ENCODE peak calls at places on chromosome 13, in five cellular contexts. Y is NT2/D1, Z is GM12878, J is H1, L is HepG2. A is an unnamed sample.

GRCh38 chr13:49098771-49099512 is 121.2 kb upstream of the MLNR start:
- DNase-seq in Y (no peak), Z (no peak), J (no peak), L (no peak), A (no peak)

GRCh38 chr13:67052550-67053237 is 177.4 kb downstream of the PCDH9 start:
- DNase-seq in Y (no peak), Z (no peak), J (no peak), L (no peak), A (no peak)

GRCh38 chr13:113794086-113794485 is 35.1 kb downstream of the TMEM255B start:
- DNase-seq in Y (no peak), Z (no peak), J (no peak), L (no peak), A (no peak)

GRCh38 chr13:44306401-44307192 is 67.0 kb upstream of the SERP2 start:
- DNase-seq in Y (peak; percentile 28), Z (no peak), J (no peak), L (no peak), A (no peak)

GRCh38 chr13:50850445-50850844 is 7.0 kb upstream of the DLEU7 start:
- DNase-seq in Y (no peak), Z (no peak), J (no peak), L (no peak), A (no peak)

GRCh38 chr13:30463820-30464495 is 1.8 kb downstream of the HMGB1 start:
- DNase-seq in Y (no peak), Z (no peak), J (no peak), L (peak; percentile 70), A (no peak)

GRCh38 chr13:44620057-44620456 is 43.9 kb upstream of the TSC22D1 start:
- DNase-seq in Y (no peak), Z (no peak), J (no peak), L (no peak), A (no peak)

GRCh38 chr13:65744761-65745160 is 1485.4 kb downstream of the PCDH9 start:
- DNase-seq in Y (no peak), Z (no peak), J (no peak), L (no peak), A (no peak)

GRCh38 chr13:98180092-98180491 is 3.0 kb upstream of the RNF113B start:
- DNase-seq in Y (no peak), Z (no peak), J (no peak), L (no peak), A (no peak)

GRCh38 chr13:37642201-37642600 is 43.6 kb upstream of the POSTN start:
- DNase-seq in Y (no peak), Z (no peak), J (no peak), L (no peak), A (no peak)

GRCh38 chr13:96214804-96215445 is 125.0 kb downstream of the HS6ST3 start:
- DNase-seq in Y (no peak), Z (no peak), J (no peak), L (no peak), A (no peak)

GRCh38 chr13:106617561-106617960 is 49.6 kb upstream of the ARGLU1 start:
- DNase-seq in Y (peak; percentile 87), Z (no peak), J (peak; percentile 21), L (no peak), A (no peak)

GRCh38 chr13:64725492-64725891 is 2504.6 kb downstream of the PCDH9 start:
- DNase-seq in Y (no peak), Z (no peak), J (no peak), L (peak; percentile 3), A (no peak)

GRCh38 chr13:114019367-114019766 is 45.5 kb upstream of the C13orf46 start:
- DNase-seq in Y (peak; percentile 27), Z (no peak), J (no peak), L (no peak), A (peak; percentile 71)

GRCh38 chr13:111864566-111864965 is 202.4 kb upstream of the SOX1 start:
- DNase-seq in Y (no peak), Z (no peak), J (no peak), L (no peak), A (no peak)

GRCh38 chr13:24228852-24229458 is 68.4 kb downstream of the SPATA13 start:
- DNase-seq in Y (peak; percentile 40), Z (no peak), J (no peak), L (peak; percentile 65), A (peak; percentile 26)

GRCh38 chr13:68261105-68261504 is 1031.0 kb upstream of the PCDH9 start:
- DNase-seq in Y (peak; percentile 5), Z (no peak), J (peak; percentile 2), L (peak; percentile 1), A (peak; percentile 45)

GRCh38 chr13:43388282-43389034 is 365.1 kb downstream of the DNAJC15 start:
- DNase-seq in Y (no peak), Z (no peak), J (no peak), L (no peak), A (no peak)

GRCh38 chr13:35994131-35994966 is 136.8 kb downstream of the DCLK1 start:
- DNase-seq in Y (no peak), Z (no peak), J (no peak), L (no peak), A (no peak)

GRCh38 chr13:35499131-35500051 is 22.9 kb upstream of the MAB21L1 start:
- DNase-seq in Y (no peak), Z (no peak), J (no peak), L (no peak), A (peak; percentile 15)

GRCh38 chr13:40922437-40923040 is 96.6 kb downstream of the ELF1 start:
- DNase-seq in Y (no peak), Z (no peak), J (no peak), L (peak; percentile 10), A (peak; percentile 8)

GRCh38 chr13:44474122-44474910 is 100.7 kb downstream of the SERP2 start:
- DNase-seq in Y (no peak), Z (no peak), J (no peak), L (peak; percentile 3), A (peak; percentile 10)

GRCh38 chr13:40344270-40345148 is 321.9 kb downstream of the FOXO1 start:
- DNase-seq in Y (no peak), Z (peak; percentile 7), J (no peak), L (peak; percentile 43), A (no peak)

GRCh38 chr13:45167611-45168554 is 33.0 kb downstream of the KCTD4 start:
- DNase-seq in Y (no peak), Z (no peak), J (no peak), L (no peak), A (no peak)

GRCh38 chr13:59494560-59494970 is 669.2 kb downstream of the DIAPH3 start:
- DNase-seq in Y (no peak), Z (no peak), J (no peak), L (no peak), A (no peak)

GRCh38 chr13:43232866-43233265 is 209.5 kb downstream of the DNAJC15 start:
- DNase-seq in Y (no peak), Z (no peak), J (no peak), L (no peak), A (no peak)

GRCh38 chr13:107586216-107586615 is 629.1 kb downstream of the LIG4 start:
- DNase-seq in Y (no peak), Z (no peak), J (no peak), L (no peak), A (no peak)

GRCh38 chr13:80215368-80215767 is 125.6 kb downstream of the SPRY2 start:
- DNase-seq in Y (no peak), Z (no peak), J (no peak), L (no peak), A (no peak)

GRCh38 chr13:35475960-35476943 is at the start of gene MAB21L1:
- DNase-seq in Y (no peak), Z (no peak), J (no peak), L (no peak), A (peak; percentile 69)

GRCh38 chr13:27770809-27771208 is 21.5 kb upstream of the GSX1 start:
- DNase-seq in Y (no peak), Z (no peak), J (no peak), L (peak; percentile 42), A (peak; percentile 43)

GRCh38 chr13:70568571-70568970 is 460.3 kb upstream of the KLHL1 start:
- DNase-seq in Y (peak; percentile 5), Z (peak; percentile 5), J (no peak), L (peak; percentile 25), A (peak; percentile 64)

GRCh38 chr13:74243637-74244526 is 109.7 kb upstream of the KLF12 start:
- DNase-seq in Y (no peak), Z (no peak), J (no peak), L (no peak), A (no peak)
- TF ChIP-seq SUZ12 in Y (no peak), Z (no peak), J (no peak), L (no peak), A (no peak)

GRCh38 chr13:73698859-73699258 is 435.3 kb downstream of the KLF12 start:
- DNase-seq in Y (no peak), Z (no peak), J (no peak), L (no peak), A (no peak)
- TF ChIP-seq SUZ12 in Y (no peak), Z (no peak), J (no peak), L (no peak), A (no peak)

DNA sequence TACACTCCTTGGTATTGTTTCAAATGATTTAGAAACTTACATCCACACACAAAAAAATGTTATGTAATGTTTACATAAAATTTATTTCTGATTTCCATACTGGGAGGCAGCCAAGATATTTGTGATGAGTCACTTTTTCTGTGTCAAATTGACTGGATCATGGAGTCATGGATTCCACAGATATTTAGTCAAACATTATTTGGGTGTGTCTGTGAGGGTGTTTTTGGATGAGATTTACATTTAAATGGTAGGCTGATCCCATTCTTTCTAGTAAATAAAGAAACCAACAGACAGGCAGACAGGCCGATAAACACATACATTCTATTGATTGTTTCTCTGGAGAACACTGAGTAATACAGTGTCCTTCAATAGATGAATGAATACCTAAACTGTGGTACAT is 562.8 kb downstream of the SLITRK6 start:
- DNase-seq in Y (no peak), Z (no peak), J (no peak), L (no peak), A (no peak)
- TF ChIP-seq SUZ12 in Y (no peak), Z (no peak), J (no peak), L (no peak), A (no peak)

GRCh38 chr13:94416454-94417080 is 62.9 kb downstream of the DCT start:
- DNase-seq in Y (peak; percentile 74), Z (no peak), J (peak; percentile 57), L (peak; percentile 67), A (peak; percentile 84)

GRCh38 chr13:94417294-94417693 is 62.2 kb downstream of the DCT start:
- DNase-seq in Y (no peak), Z (no peak), J (no peak), L (no peak), A (no peak)

GRCh38 chr13:94415484-94415883 is 64.0 kb downstream of the DCT start:
- DNase-seq in Y (no peak), Z (no peak), J (no peak), L (no peak), A (no peak)

GRCh38 chr13:94414141-94414540 is 65.3 kb downstream of the DCT start:
- DNase-seq in Y (no peak), Z (no peak), J (no peak), L (no peak), A (no peak)

DNA sequence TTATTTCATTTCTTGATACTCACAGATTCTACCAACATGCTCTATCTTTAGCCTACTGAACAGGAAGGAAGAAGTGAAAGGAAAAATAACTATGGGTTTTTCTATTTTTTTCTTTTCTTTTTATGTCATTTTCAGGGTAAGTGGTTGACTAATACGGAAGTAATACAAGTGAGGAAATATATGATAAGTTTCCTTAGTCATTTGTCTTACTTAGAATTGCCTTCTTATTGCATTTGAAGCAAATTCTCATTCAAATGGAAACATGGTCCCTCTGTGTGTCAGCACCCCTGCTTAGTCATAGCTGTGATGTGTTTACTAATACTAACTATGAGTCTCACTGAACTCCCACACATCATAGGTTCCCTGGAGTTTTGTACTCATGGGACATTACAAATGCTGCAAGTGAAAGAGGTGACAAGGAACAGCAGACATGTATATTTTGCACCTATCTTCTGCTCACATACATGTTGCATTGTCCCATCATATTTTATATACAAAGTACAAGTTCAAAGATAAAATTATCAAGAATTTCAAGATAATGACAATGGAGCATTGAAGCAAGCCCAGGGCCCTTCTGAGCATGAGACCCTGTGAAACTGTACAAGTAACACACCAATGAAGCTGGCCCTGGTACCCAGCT is 60.1 kb downstream of the DCT start:
- DNase-seq in Y (no peak), Z (no peak), J (no peak), L (no peak), A (no peak)
- TF ChIP-seq SUZ12 in Y (no peak), Z (no peak), J (no peak), L (no peak), A (no peak)